ENCODE peak calls at places on chromosomes 11 and 22, in four cellular contexts. C is right lobe of liver, J is brain microvascular endothelial cell, G is midbrain. X is an unnamed sample.

GRCh38 chr11:67126986-67127385 is 7.9 kb downstream of the KDM2A start:
- DNase-seq in C (no peak), J (no peak), G (no peak), X (no peak)

GRCh38 chr11:128886401-128887119 is 4.6 kb upstream of the KCNJ5 start:
- DNase-seq in C (no peak), J (no peak), G (no peak), X (no peak)

GRCh38 chr11:101974255-101974654 is 57.9 kb upstream of the ANGPTL5 start:
- DNase-seq in C (no peak), J (no peak), G (peak), X (peak)

GRCh38 chr11:65435981-65436411 is 13.4 kb downstream of the NEAT1 start:
- DNase-seq in C (peak), J (peak), G (no peak), X (no peak)

GRCh38 chr22:45261407-45262088 is 20.9 kb upstream of the KIAA0930 start:
- DNase-seq in C (no peak), J (no peak), G (no peak), X (no peak)

GRCh38 chr22:47174096-47174495 is 411.6 kb downstream of the TBC1D22A start:
- DNase-seq in C (peak), J (no peak), G (no peak), X (no peak)

GRCh38 chr22:36073476-36073875 is 44.9 kb upstream of the RBFOX2 start:
- DNase-seq in C (no peak), J (no peak), G (no peak), X (peak)

GRCh38 chr22:37345863-37346514 is 63.7 kb downstream of the CYTH4 start:
- DNase-seq in C (no peak), J (peak), G (no peak), X (peak)

GRCh38 chr11:35682230-35683195 is 19.9 kb downstream of the TRIM44 start:
- DNase-seq in C (no peak), J (no peak), G (peak), X (peak)

GRCh38 chr11:119742263-119742861 is 13.4 kb upstream of the NECTIN1 start:
- DNase-seq in C (peak), J (no peak), G (no peak), X (no peak)

GRCh38 chr11:8268530-8269461 is 5.1 kb upstream of the LMO1 start:
- DNase-seq in C (peak), J (no peak), G (no peak), X (peak)

GRCh38 chr22:30823015-30823370 is 128.3 kb downstream of the OSBP2 start:
- DNase-seq in C (no peak), J (peak), G (no peak), X (no peak)

GRCh38 chr11:72088076-72088806 is 7.6 kb downstream of the LRRC51 start:
- DNase-seq in C (no peak), J (no peak), G (no peak), X (no peak)

GRCh38 chr11:102967497-102967896 is 12.0 kb upstream of the MMP13 start:
- DNase-seq in C (no peak), J (no peak), G (no peak), X (no peak)

GRCh38 chr22:37233751-37234631 is 10.1 kb downstream of the RAC2 start:
- DNase-seq in C (no peak), J (no peak), G (no peak), X (no peak)

GRCh38 chr11:68414457-68415221 is 45.9 kb upstream of the PPP6R3 start:
- DNase-seq in C (no peak), J (no peak), G (no peak), X (no peak)

GRCh38 chr11:88414385-88414861 is 76.9 kb upstream of the CTSC start:
- DNase-seq in C (no peak), J (peak), G (peak), X (peak)

GRCh38 chr11:131537196-131537595 is 166.8 kb downstream of the NTM start:
- DNase-seq in C (no peak), J (no peak), G (no peak), X (no peak)

GRCh38 chr22:38107692-38108515 is 2.6 kb downstream of the BAIAP2L2 start:
- DNase-seq in C (peak), J (no peak), G (no peak), X (no peak)

X was measured in fibroblast of lung.